ENCODE peak calls at places on chromosomes 4 and X, in nine cellular contexts. U is cardiac muscle cell, W is colonic mucosa, N is adipocyte, H is right lobe of liver, V is prostate gland, P is transverse colon, B is heart left ventricle, Z is mesenchymal stem cell. M is an unnamed sample.

GRCh38 chr4:120070191-120070590 is 3.5 kb upstream of the MAD2L1 start:
- DNase-seq in H (no peak), U (no peak), P (no peak), W (no peak), V (no peak), B (no peak), Z (no peak), N (peak), M (no peak)

GRCh38 chrX:153851981-153852380 is 21.6 kb upstream of the PDZD4 start:
- DNase-seq in N (no peak), H (no peak), U (no peak), Z (no peak), B (no peak), V (no peak), W (no peak), P (no peak), M (no peak)

GRCh38 chr4:22688236-22688635 is 4.5 kb upstream of the GBA3 start:
- DNase-seq in W (no peak), B (no peak), V (no peak), P (no peak), Z (no peak), H (no peak), N (no peak), U (no peak), M (no peak)

GRCh38 chrX:107542500-107542899 is 85.8 kb upstream of the PRPS1 start:
- DNase-seq in H (no peak), N (peak), W (no peak), Z (peak), V (peak), P (no peak), B (no peak), U (no peak), M (no peak)

GRCh38 chr4:166165829-166166420 is 292.9 kb downstream of the TLL1 start:
- DNase-seq in N (peak), Z (peak), P (no peak), W (peak), U (peak), V (no peak), H (no peak), B (no peak), M (peak)

GRCh38 chrX:49243166-49243565 is 7.9 kb downstream of the CCDC22 start:
- DNase-seq in P (no peak), V (no peak), W (no peak), N (no peak), B (no peak), H (no peak), Z (no peak), U (no peak), M (no peak)

GRCh38 chrX:56947695-56948094 is 47.6 kb downstream of the SPIN3 start:
- DNase-seq in W (no peak), Z (no peak), U (no peak), P (no peak), N (peak), V (no peak), B (no peak), H (no peak), M (no peak)

GRCh38 chrX:135890087-135890585 is 3.1 kb downstream of the CT45A10 start:
- DNase-seq in U (no peak), V (no peak), P (no peak), N (no peak), H (no peak), B (no peak), Z (no peak), W (no peak), M (no peak)

GRCh38 chrX:73581002-73581628 is 18.1 kb downstream of the CHIC1 start:
- DNase-seq in V (no peak), U (no peak), W (peak), H (no peak), Z (no peak), P (no peak), B (no peak), N (no peak), M (no peak)

GRCh38 chr4:48262926-48263325 is 6.7 kb downstream of the TEC start:
- DNase-seq in Z (peak), V (no peak), U (no peak), N (no peak), B (no peak), H (no peak), W (no peak), P (no peak), M (no peak)

GRCh38 chr4:13953083-13953482 is 325.6 kb upstream of the BOD1L1 start:
- DNase-seq in V (no peak), B (no peak), W (no peak), P (no peak), U (no peak), N (no peak), Z (no peak), H (no peak), M (no peak)

GRCh38 chr4:187478292-187479205 is 517.0 kb upstream of the ZFP42 start:
- DNase-seq in N (peak), Z (peak), U (peak), B (no peak), V (no peak), H (no peak), W (no peak), P (no peak), M (no peak)

GRCh38 chr4:94447754-94448411 is 3.9 kb upstream of the PDLIM5 start:
- DNase-seq in V (no peak), P (no peak), Z (no peak), N (peak), H (no peak), U (no peak), B (no peak), W (no peak), M (no peak)

GRCh38 chr4:71697031-71697430 is 86.8 kb downstream of the GC start:
- DNase-seq in N (no peak), U (no peak), V (no peak), B (no peak), Z (no peak), P (no peak), H (no peak), W (no peak), M (no peak)

GRCh38 chrX:154732421-154733071 is 18.3 kb downstream of the GAB3 start:
- DNase-seq in P (no peak), U (no peak), Z (peak), H (no peak), W (no peak), N (peak), B (no peak), V (no peak), M (no peak)

GRCh38 chr4:175282407-175282806 is 364.2 kb downstream of the ADAM29 start:
- DNase-seq in U (no peak), P (no peak), Z (no peak), N (no peak), B (no peak), W (no peak), H (no peak), V (no peak), M (no peak)

GRCh38 chr4:38150766-38151165 is 190.6 kb downstream of the PTTG2 start:
- DNase-seq in Z (peak), V (no peak), H (no peak), N (peak), W (no peak), P (no peak), B (no peak), U (no peak), M (no peak)

GRCh38 chr4:7186516-7187296 is 5.6 kb upstream of the SORCS2 start:
- DNase-seq in N (no peak), P (no peak), Z (no peak), H (no peak), B (no peak), U (no peak), V (no peak), W (no peak), M (no peak)

GRCh38 chr4:5133201-5133600 is 81.9 kb downstream of the STK32B start:
- DNase-seq in U (no peak), H (no peak), P (no peak), Z (no peak), V (no peak), N (no peak), B (no peak), W (no peak), M (no peak)

GRCh38 chrX:18985186-18985435 is 1.2 kb upstream of the PHKA2 start:
- DNase-seq in H (no peak), Z (no peak), V (no peak), W (no peak), N (no peak), U (no peak), B (no peak), P (no peak), M (no peak)

GRCh38 chr4:150007512-150007911 is 70.7 kb upstream of the DCLK2 start:
- DNase-seq in U (no peak), V (no peak), Z (peak), B (no peak), H (no peak), P (no peak), N (peak), W (no peak), M (no peak)

DNA sequence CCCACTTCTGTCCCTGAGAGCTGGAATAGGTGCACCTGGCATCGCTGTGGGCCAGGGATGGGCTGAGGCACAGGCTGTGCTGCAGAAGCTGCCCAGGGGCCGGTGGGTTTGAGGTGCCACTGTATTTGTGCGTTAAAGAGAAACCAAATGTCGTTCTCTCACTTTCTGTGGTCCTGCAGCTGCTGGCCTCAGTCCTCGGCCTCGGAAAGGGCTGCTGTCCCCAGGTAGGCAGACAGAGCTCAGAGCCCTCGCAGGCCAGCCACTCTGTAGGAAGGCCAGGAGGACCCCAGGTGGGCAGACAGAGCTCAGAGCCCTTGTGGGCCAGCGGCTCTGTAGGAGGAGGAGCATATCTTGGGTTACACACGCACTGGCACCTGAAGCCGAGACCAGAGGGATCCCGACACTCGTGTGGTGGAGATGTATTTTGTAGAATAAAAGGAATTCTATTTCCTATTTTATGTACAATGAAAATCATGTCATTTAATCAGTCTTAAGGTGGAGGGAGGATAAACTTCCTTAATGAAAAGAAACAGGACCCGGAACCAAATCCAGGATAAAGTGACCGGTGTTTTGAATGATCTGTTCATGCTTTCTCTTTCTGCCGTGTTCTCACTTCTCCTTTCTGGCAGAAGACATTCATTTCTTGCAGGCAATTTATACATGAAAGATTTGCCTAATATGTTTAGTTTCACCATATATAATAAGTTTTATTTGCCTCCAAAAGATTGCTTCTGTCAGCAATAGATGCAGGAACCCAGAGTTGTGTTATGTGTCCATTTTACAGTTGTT is 54.4 kb upstream of the HGFAC start:
- DNase-seq in V (no peak), B (no peak), N (no peak), P (no peak), H (no peak), U (no peak), Z (no peak), W (no peak), M (no peak)
- H3K4me3 ChIP-seq in V (peak), B (peak), N (peak), P (peak), H (no peak), U (no peak), Z (no peak), W (no peak), M (no peak)

GRCh38 chr4:142351958-142352357 is 494.1 kb downstream of the INPP4B start:
- DNase-seq in N (no peak), P (no peak), V (no peak), Z (no peak), W (no peak), B (no peak), U (no peak), H (no peak), M (no peak)
- H3K4me3 ChIP-seq in N (no peak), P (no peak), V (no peak), Z (no peak), W (no peak), B (no peak), U (no peak), H (no peak), M (no peak)

GRCh38 chr4:153346031-153346430 is 1.5 kb downstream of the MND1 start:
- DNase-seq in W (no peak), H (no peak), B (no peak), Z (no peak), V (no peak), P (no peak), N (no peak), U (no peak), M (no peak)
- H3K4me3 ChIP-seq in W (no peak), H (peak), B (peak), Z (no peak), V (no peak), P (no peak), N (peak), U (peak), M (peak)

GRCh38 chr4:183588691-183589090 is 70.3 kb downstream of the RWDD4 start:
- DNase-seq in V (no peak), Z (no peak), W (no peak), U (no peak), P (no peak), N (no peak), B (no peak), H (no peak), M (no peak)
- H3K4me3 ChIP-seq in V (no peak), Z (no peak), W (no peak), U (no peak), P (no peak), N (peak), B (no peak), H (no peak), M (no peak)

GRCh38 chr4:3719836-3720235 is 46.3 kb upstream of the ADRA2C start:
- DNase-seq in H (no peak), B (no peak), Z (no peak), W (no peak), P (no peak), V (no peak), N (no peak), U (no peak), M (no peak)

GRCh38 chr4:3716876-3717235 is 49.3 kb upstream of the ADRA2C start:
- DNase-seq in Z (no peak), B (peak), N (no peak), V (no peak), W (no peak), U (no peak), H (no peak), P (no peak), M (no peak)

GRCh38 chr4:3717241-3717640 is 48.9 kb upstream of the ADRA2C start:
- DNase-seq in V (no peak), P (no peak), W (no peak), H (peak), N (no peak), Z (no peak), U (no peak), B (peak), M (no peak)

GRCh38 chr4:3719191-3719590 is 47.0 kb upstream of the ADRA2C start:
- DNase-seq in B (peak), H (no peak), N (no peak), P (no peak), V (no peak), U (no peak), Z (no peak), W (no peak), M (no peak)

DNA sequence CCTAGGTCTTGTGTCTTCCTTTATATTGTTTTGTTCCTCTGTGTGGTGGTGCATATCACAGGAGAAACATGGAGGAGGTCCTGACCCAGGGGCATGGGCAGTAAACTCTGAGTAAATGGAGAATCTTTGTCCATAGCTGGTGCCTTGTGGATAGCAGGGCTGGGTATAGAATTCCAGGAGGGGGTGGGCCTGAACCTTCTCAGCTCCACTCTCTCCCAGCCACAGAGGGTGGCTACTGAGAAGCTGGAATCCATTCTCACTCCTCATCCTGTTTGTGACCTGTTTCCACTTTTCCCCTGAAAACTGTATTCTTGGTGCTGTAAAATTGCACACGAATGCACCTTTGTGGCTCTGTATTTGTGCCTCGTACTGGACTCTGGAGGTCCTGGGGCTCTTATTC is 47.7 kb upstream of the ADRA2C start:
- DNase-seq in V (no peak), P (no peak), W (no peak), N (no peak), H (no peak), U (no peak), B (no peak), Z (no peak), M (no peak)
- H3K4me3 ChIP-seq in V (no peak), P (no peak), W (no peak), N (no peak), H (no peak), U (no peak), B (no peak), Z (no peak), M (no peak)

GRCh38 chrX:109839694-109840358 is 106.8 kb upstream of the ACSL4 start:
- DNase-seq in H (no peak), N (peak), W (no peak), V (no peak), Z (peak), P (no peak), U (no peak), B (peak), M (no peak)
- H3K4me3 ChIP-seq in H (no peak), N (no peak), W (no peak), V (no peak), Z (no peak), P (no peak), U (no peak), B (no peak), M (no peak)

DNA sequence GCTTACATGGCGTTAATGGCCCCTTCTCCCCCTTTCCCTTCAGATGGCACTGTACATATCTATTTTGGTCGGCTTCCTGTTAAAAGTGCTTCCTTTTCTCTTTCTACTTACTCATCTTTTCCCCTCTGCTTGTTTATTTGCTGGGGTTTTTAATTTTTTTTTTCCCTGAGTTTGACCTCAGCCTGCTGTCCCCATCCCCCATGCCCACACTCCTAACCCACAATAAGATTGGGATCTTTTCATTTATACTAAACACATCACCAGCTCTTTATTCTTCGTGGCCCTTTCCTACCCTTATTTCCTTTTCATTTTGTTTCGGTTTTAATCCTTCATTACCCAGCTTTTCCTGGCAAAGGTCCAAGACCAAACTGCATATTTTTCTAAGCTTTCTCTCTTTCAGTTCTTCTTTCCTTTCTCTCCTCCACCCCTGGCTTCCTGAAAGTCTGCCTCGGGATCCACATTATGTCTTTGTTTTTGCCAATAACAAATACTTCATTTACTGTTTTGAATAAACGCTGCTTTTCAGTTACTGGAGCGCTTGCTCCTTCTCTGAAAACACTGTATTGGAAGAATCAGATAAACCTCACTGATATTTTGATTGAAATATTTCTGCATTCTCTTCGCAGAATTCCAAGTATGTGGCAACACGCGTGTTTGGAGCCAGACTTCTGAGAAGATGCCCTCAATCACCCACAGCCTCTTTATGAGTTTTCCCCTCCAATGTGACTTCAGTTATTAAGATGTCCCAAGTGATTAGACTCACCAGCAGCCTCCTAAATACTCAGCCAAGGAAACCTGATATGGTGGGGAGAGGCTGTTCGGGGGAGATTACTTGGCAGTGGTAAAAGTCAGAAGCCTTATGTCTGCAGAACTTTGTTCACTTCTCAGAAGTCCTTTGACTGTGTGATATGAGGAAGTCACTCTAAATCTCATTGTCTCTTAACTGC is 151.8 kb upstream of the USP9X start:
- DNase-seq in B (no peak), N (peak), P (no peak), W (no peak), U (peak), Z (peak), V (no peak), H (no peak), M (peak)
- H3K4me3 ChIP-seq in B (peak), N (peak), P (peak), W (no peak), U (no peak), Z (no peak), V (no peak), H (no peak), M (peak)

M was measured in Jurkat, Clone E6-1.